ENCODE peak calls at places on chromosomes 3 and 15, in ten cellular contexts. L, X, Y, E, Z, P, C, S, N and A are unnamed samples.

GRCh38 chr15:89130194-89130593 is 41.9 kb downstream of the ABHD2 start:
- DNase-seq in C (no peak), P (no peak), Y (no peak), E (no peak), S (no peak), L (no peak), Z (no peak), X (no peak), N (no peak), A (no peak)

GRCh38 chr3:184619348-184619747 is 57.8 kb downstream of the EPHB3 start:
- DNase-seq in Y (no peak), S (no peak), X (no peak), E (no peak), C (no peak), L (no peak), P (no peak), Z (no peak), N (peak), A (no peak)

GRCh38 chr3:52752045-52752660 is 18.6 kb downstream of the NEK4 start:
- DNase-seq in P (no peak), Z (no peak), C (no peak), E (no peak), L (no peak), Y (no peak), S (no peak), N (no peak), X (no peak), A (no peak)

GRCh38 chr3:120931593-120931992 is 23.6 kb downstream of the STXBP5L start:
- DNase-seq in Y (no peak), S (no peak), N (no peak), E (no peak), L (no peak), C (no peak), X (no peak), P (no peak), Z (no peak), A (no peak)

GRCh38 chr15:39828374-39828931 is 45.8 kb upstream of the FSIP1 start:
- DNase-seq in Y (no peak), E (no peak), P (no peak), S (no peak), X (peak), L (peak), Z (no peak), C (no peak), N (peak), A (no peak)

GRCh38 chr3:116058844-116059243 is 386.4 kb downstream of the LSAMP start:
- DNase-seq in N (no peak), L (no peak), S (no peak), P (no peak), X (no peak), E (no peak), Y (no peak), C (no peak), Z (no peak), A (no peak)

GRCh38 chr15:49066374-49066773 is 20.1 kb upstream of the SECISBP2L start:
- DNase-seq in Y (no peak), P (no peak), L (no peak), X (no peak), C (no peak), E (no peak), N (peak), Z (no peak), S (no peak), A (no peak)

GRCh38 chr3:171255236-171255806 is 204.9 kb downstream of the TNIK start:
- DNase-seq in S (no peak), L (no peak), X (no peak), Z (no peak), P (no peak), N (no peak), Y (no peak), E (no peak), C (no peak), A (no peak)

GRCh38 chr3:107959767-107960166 is 131.1 kb downstream of the CD47 start:
- DNase-seq in X (no peak), L (no peak), S (no peak), P (no peak), C (no peak), Y (no peak), Z (no peak), N (no peak), E (no peak), A (no peak)

GRCh38 chr15:65366122-65366892 is 11.5 kb downstream of the IGDCC3 start:
- DNase-seq in X (no peak), C (no peak), P (no peak), S (no peak), E (no peak), Z (no peak), N (no peak), Y (no peak), L (no peak), A (no peak)

GRCh38 chr3:5309602-5310001 is 122.1 kb downstream of the EDEM1 start:
- DNase-seq in C (no peak), L (no peak), E (no peak), Z (no peak), P (no peak), S (no peak), N (no peak), X (no peak), Y (no peak), A (no peak)

GRCh38 chr15:66825731-66826130 is 123.7 kb downstream of the SMAD6 start:
- DNase-seq in X (no peak), Y (no peak), E (no peak), N (no peak), S (no peak), Z (no peak), P (no peak), C (no peak), L (no peak), A (no peak)

GRCh38 chr3:194328080-194328571 is 23.0 kb downstream of the CPN2 start:
- DNase-seq in S (peak), Y (no peak), N (peak), L (no peak), E (no peak), X (no peak), Z (no peak), P (no peak), C (no peak), A (no peak)

GRCh38 chr3:123732447-123732846 is 147.6 kb upstream of the HACD2 start:
- DNase-seq in L (no peak), Z (no peak), S (no peak), P (no peak), E (no peak), C (peak), Y (no peak), N (peak), X (no peak), A (no peak)

GRCh38 chr3:172892158-172892557 is 141.6 kb downstream of the ECT2 start:
- DNase-seq in C (peak), S (no peak), X (no peak), E (no peak), L (no peak), P (no peak), Y (no peak), Z (no peak), N (peak), A (no peak)

GRCh38 chr15:34239151-34239761 is 14.4 kb downstream of the EMC4 start:
- DNase-seq in E (no peak), L (no peak), N (peak), C (peak), Y (peak), P (no peak), Z (no peak), S (no peak), X (no peak), A (peak)

GRCh38 chr3:173529062-173529711 is 131.6 kb downstream of the NLGN1 start:
- DNase-seq in L (no peak), Y (no peak), E (no peak), Z (no peak), P (no peak), S (peak), N (peak), X (no peak), C (no peak), A (no peak)

GRCh38 chr3:90091557-90091956 is 984.1 kb downstream of the EPHA3 start:
- DNase-seq in P (no peak), S (peak), N (no peak), E (no peak), L (no peak), Z (no peak), X (no peak), C (peak), Y (no peak), A (no peak)

GRCh38 chr3:142273501-142273900 is 48.1 kb upstream of the GK5 start:
- DNase-seq in X (no peak), L (peak), S (no peak), N (no peak), E (no peak), P (no peak), Y (no peak), C (no peak), Z (no peak), A (no peak)

GRCh38 chr3:45597166-45597565 is 2.6 kb downstream of the LIMD1 start:
- DNase-seq in N (peak), Z (no peak), P (no peak), X (peak), S (peak), E (no peak), C (no peak), Y (no peak), L (no peak), A (peak)

GRCh38 chr3:170809021-170809974 is 60.7 kb downstream of the RPL22L1 start:
- DNase-seq in Y (no peak), Z (no peak), X (no peak), E (no peak), P (no peak), N (peak), L (peak), C (peak), S (peak), A (no peak)

GRCh38 chr15:78243491-78243941 is 9.2 kb upstream of the ACSBG1 start:
- DNase-seq in N (peak), L (peak), S (no peak), Y (no peak), X (peak), Z (no peak), E (no peak), C (no peak), P (no peak), A (no peak)

GRCh38 chr3:120470870-120471269 is 20.1 kb upstream of the FSTL1 start:
- DNase-seq in L (peak), Y (no peak), P (no peak), E (no peak), Z (no peak), N (peak), S (no peak), X (no peak), C (no peak), A (no peak)

GRCh38 chr15:31435256-31435781 is 108.7 kb downstream of the KLF13 start:
- DNase-seq in E (peak), X (peak), Y (peak), N (peak), C (no peak), L (peak), P (peak), Z (peak), S (peak), A (peak)